ENCODE peak calls at places on chromosome 12, in eight cellular contexts. One of them, this sample, is unnamed.
A peak's percentile ranks its signal among the peaks of the same experiment; 100 is the strongest.

GRCh38 chr12:57110189-57111045 is 745 bp downstream of the STAT6 start:
- DNase-seq in GM12892: peak; percentile 62
- DNase-seq in ascending aorta: no peak
- DNase-seq in pulmonary artery endothelial cell: no peak
- DNase-seq in left ventricle myocardium inferior: peak; percentile 80
- DNase-seq in activated B cell treated with CpG ODN at 0.5 μM for 24 hours: peak; percentile 70
- DNase-seq in lower leg skin: peak; percentile 96
- DNase-seq in activated T-cell treated with anti-CD3 and anti-CD28 coated beads for 48 hours: peak; percentile 79
- DNase-seq in this sample: peak; percentile 84

GRCh38 chr12:752673-753400 is 458 bp downstream of the WNK1 start:
- DNase-seq in GM12892: peak; percentile 34
- DNase-seq in ascending aorta: no peak
- DNase-seq in pulmonary artery endothelial cell: no peak
- DNase-seq in left ventricle myocardium inferior: peak; percentile 57
- DNase-seq in activated B cell treated with CpG ODN at 0.5 μM for 24 hours: no peak
- DNase-seq in lower leg skin: peak; percentile 88
- DNase-seq in activated T-cell treated with anti-CD3 and anti-CD28 coated beads for 48 hours: peak; percentile 37
- DNase-seq in this sample: peak; percentile 82

GRCh38 chr12:120538281-120539156 is 4.4 kb downstream of the RNF10 start:
- DNase-seq in GM12892: no peak
- DNase-seq in ascending aorta: no peak
- DNase-seq in pulmonary artery endothelial cell: peak; percentile 36
- DNase-seq in left ventricle myocardium inferior: peak; percentile 73
- DNase-seq in activated B cell treated with CpG ODN at 0.5 μM for 24 hours: no peak
- DNase-seq in lower leg skin: no peak
- DNase-seq in activated T-cell treated with anti-CD3 and anti-CD28 coated beads for 48 hours: no peak
- DNase-seq in this sample: peak; percentile 60

GRCh38 chr12:122961551-122962329 is 4.5 kb downstream of the ABCB9 start:
- DNase-seq in GM12892: no peak
- DNase-seq in ascending aorta: no peak
- DNase-seq in pulmonary artery endothelial cell: no peak
- DNase-seq in left ventricle myocardium inferior: no peak
- DNase-seq in activated B cell treated with CpG ODN at 0.5 μM for 24 hours: no peak
- DNase-seq in lower leg skin: no peak
- DNase-seq in activated T-cell treated with anti-CD3 and anti-CD28 coated beads for 48 hours: no peak
- DNase-seq in this sample: no peak

GRCh38 chr12:93734784-93735183 is 57.6 kb downstream of the CRADD start:
- DNase-seq in GM12892: no peak
- DNase-seq in ascending aorta: no peak
- DNase-seq in pulmonary artery endothelial cell: no peak
- DNase-seq in left ventricle myocardium inferior: no peak
- DNase-seq in activated B cell treated with CpG ODN at 0.5 μM for 24 hours: no peak
- DNase-seq in lower leg skin: no peak
- DNase-seq in activated T-cell treated with anti-CD3 and anti-CD28 coated beads for 48 hours: no peak
- DNase-seq in this sample: no peak

GRCh38 chr12:84660139-84660538 is 252.5 kb downstream of the SLC6A15 start:
- DNase-seq in GM12892: no peak
- DNase-seq in ascending aorta: no peak
- DNase-seq in pulmonary artery endothelial cell: no peak
- DNase-seq in left ventricle myocardium inferior: no peak
- DNase-seq in activated B cell treated with CpG ODN at 0.5 μM for 24 hours: no peak
- DNase-seq in lower leg skin: no peak
- DNase-seq in activated T-cell treated with anti-CD3 and anti-CD28 coated beads for 48 hours: no peak
- DNase-seq in this sample: no peak

GRCh38 chr12:98456583-98457573 is 58.5 kb upstream of the TMPO start:
- DNase-seq in GM12892: peak; percentile 21
- DNase-seq in ascending aorta: no peak
- DNase-seq in pulmonary artery endothelial cell: no peak
- DNase-seq in left ventricle myocardium inferior: peak; percentile 31
- DNase-seq in activated B cell treated with CpG ODN at 0.5 μM for 24 hours: no peak
- DNase-seq in lower leg skin: peak; percentile 82
- DNase-seq in activated T-cell treated with anti-CD3 and anti-CD28 coated beads for 48 hours: peak; percentile 27
- DNase-seq in this sample: peak; percentile 73

GRCh38 chr12:106082216-106083175 is 56.3 kb downstream of the NUAK1 start:
- DNase-seq in GM12892: no peak
- DNase-seq in ascending aorta: no peak
- DNase-seq in pulmonary artery endothelial cell: no peak
- DNase-seq in left ventricle myocardium inferior: no peak
- DNase-seq in activated B cell treated with CpG ODN at 0.5 μM for 24 hours: no peak
- DNase-seq in lower leg skin: no peak
- DNase-seq in activated T-cell treated with anti-CD3 and anti-CD28 coated beads for 48 hours: no peak
- DNase-seq in this sample: no peak

GRCh38 chr12:39309516-39309915 is 133.4 kb downstream of the KIF21A start:
- DNase-seq in GM12892: no peak
- DNase-seq in ascending aorta: no peak
- DNase-seq in pulmonary artery endothelial cell: no peak
- DNase-seq in left ventricle myocardium inferior: no peak
- DNase-seq in activated B cell treated with CpG ODN at 0.5 μM for 24 hours: no peak
- DNase-seq in lower leg skin: no peak
- DNase-seq in activated T-cell treated with anti-CD3 and anti-CD28 coated beads for 48 hours: no peak
- DNase-seq in this sample: no peak

GRCh38 chr12:26630546-26631027 is 202.4 kb downstream of the ITPR2 start:
- DNase-seq in GM12892: no peak
- DNase-seq in ascending aorta: no peak
- DNase-seq in pulmonary artery endothelial cell: peak; percentile 40
- DNase-seq in left ventricle myocardium inferior: no peak
- DNase-seq in activated B cell treated with CpG ODN at 0.5 μM for 24 hours: no peak
- DNase-seq in lower leg skin: no peak
- DNase-seq in activated T-cell treated with anti-CD3 and anti-CD28 coated beads for 48 hours: no peak
- DNase-seq in this sample: no peak

GRCh38 chr12:1932264-1932777 is 13.9 kb upstream of the CACNA2D4 start:
- DNase-seq in GM12892: no peak
- DNase-seq in ascending aorta: no peak
- DNase-seq in pulmonary artery endothelial cell: no peak
- DNase-seq in left ventricle myocardium inferior: peak; percentile 75
- DNase-seq in activated B cell treated with CpG ODN at 0.5 μM for 24 hours: no peak
- DNase-seq in lower leg skin: peak; percentile 84
- DNase-seq in activated T-cell treated with anti-CD3 and anti-CD28 coated beads for 48 hours: no peak
- DNase-seq in this sample: peak; percentile 50

GRCh38 chr12:93200291-93200917 is 177.3 kb upstream of the NUDT4 start:
- DNase-seq in GM12892: no peak
- DNase-seq in ascending aorta: no peak
- DNase-seq in pulmonary artery endothelial cell: no peak
- DNase-seq in left ventricle myocardium inferior: no peak
- DNase-seq in activated B cell treated with CpG ODN at 0.5 μM for 24 hours: no peak
- DNase-seq in lower leg skin: no peak
- DNase-seq in activated T-cell treated with anti-CD3 and anti-CD28 coated beads for 48 hours: no peak
- DNase-seq in this sample: no peak

GRCh38 chr12:18008642-18009041 is 81.4 kb downstream of the RERGL start:
- DNase-seq in GM12892: no peak
- DNase-seq in ascending aorta: no peak
- DNase-seq in pulmonary artery endothelial cell: no peak
- DNase-seq in left ventricle myocardium inferior: no peak
- DNase-seq in activated B cell treated with CpG ODN at 0.5 μM for 24 hours: no peak
- DNase-seq in lower leg skin: no peak
- DNase-seq in activated T-cell treated with anti-CD3 and anti-CD28 coated beads for 48 hours: no peak
- DNase-seq in this sample: no peak

GRCh38 chr12:30440826-30441602 is 254.7 kb downstream of the IPO8 start:
- DNase-seq in GM12892: no peak
- DNase-seq in ascending aorta: no peak
- DNase-seq in pulmonary artery endothelial cell: no peak
- DNase-seq in left ventricle myocardium inferior: no peak
- DNase-seq in activated B cell treated with CpG ODN at 0.5 μM for 24 hours: no peak
- DNase-seq in lower leg skin: no peak
- DNase-seq in activated T-cell treated with anti-CD3 and anti-CD28 coated beads for 48 hours: no peak
- DNase-seq in this sample: no peak

GRCh38 chr12:114025935-114026334 is 59.8 kb upstream of the RBM19 start:
- DNase-seq in GM12892: no peak
- DNase-seq in ascending aorta: no peak
- DNase-seq in pulmonary artery endothelial cell: no peak
- DNase-seq in left ventricle myocardium inferior: peak; percentile 38
- DNase-seq in activated B cell treated with CpG ODN at 0.5 μM for 24 hours: no peak
- DNase-seq in lower leg skin: no peak
- DNase-seq in activated T-cell treated with anti-CD3 and anti-CD28 coated beads for 48 hours: no peak
- DNase-seq in this sample: no peak

GRCh38 chr12:7142057-7142644 is 12.0 kb downstream of the CLSTN3 start:
- DNase-seq in GM12892: no peak
- DNase-seq in ascending aorta: no peak
- DNase-seq in pulmonary artery endothelial cell: no peak
- DNase-seq in left ventricle myocardium inferior: no peak
- DNase-seq in activated B cell treated with CpG ODN at 0.5 μM for 24 hours: no peak
- DNase-seq in lower leg skin: no peak
- DNase-seq in activated T-cell treated with anti-CD3 and anti-CD28 coated beads for 48 hours: peak; percentile 44
- DNase-seq in this sample: peak; percentile 66

GRCh38 chr12:70695361-70696023 is 58.3 kb upstream of the PTPRB start:
- DNase-seq in GM12892: no peak
- DNase-seq in ascending aorta: no peak
- DNase-seq in pulmonary artery endothelial cell: no peak
- DNase-seq in left ventricle myocardium inferior: no peak
- DNase-seq in activated B cell treated with CpG ODN at 0.5 μM for 24 hours: no peak
- DNase-seq in lower leg skin: no peak
- DNase-seq in activated T-cell treated with anti-CD3 and anti-CD28 coated beads for 48 hours: no peak
- DNase-seq in this sample: no peak

GRCh38 chr12:33669349-33669748 is 229.7 kb upstream of the SYT10 start:
- DNase-seq in GM12892: no peak
- DNase-seq in ascending aorta: no peak
- DNase-seq in pulmonary artery endothelial cell: no peak
- DNase-seq in left ventricle myocardium inferior: no peak
- DNase-seq in activated B cell treated with CpG ODN at 0.5 μM for 24 hours: no peak
- DNase-seq in lower leg skin: no peak
- DNase-seq in activated T-cell treated with anti-CD3 and anti-CD28 coated beads for 48 hours: no peak
- DNase-seq in this sample: no peak

GRCh38 chr12:61356485-61356884 is 903.7 kb upstream of the USP15 start:
- DNase-seq in GM12892: no peak
- DNase-seq in ascending aorta: no peak
- DNase-seq in pulmonary artery endothelial cell: no peak
- DNase-seq in left ventricle myocardium inferior: no peak
- DNase-seq in activated B cell treated with CpG ODN at 0.5 μM for 24 hours: no peak
- DNase-seq in lower leg skin: no peak
- DNase-seq in activated T-cell treated with anti-CD3 and anti-CD28 coated beads for 48 hours: no peak
- DNase-seq in this sample: no peak

GRCh38 chr12:11023387-11023786 is 967 bp upstream of the TAS2R19 start:
- DNase-seq in GM12892: no peak
- DNase-seq in ascending aorta: no peak
- DNase-seq in pulmonary artery endothelial cell: no peak
- DNase-seq in left ventricle myocardium inferior: no peak
- DNase-seq in activated B cell treated with CpG ODN at 0.5 μM for 24 hours: no peak
- DNase-seq in lower leg skin: no peak
- DNase-seq in activated T-cell treated with anti-CD3 and anti-CD28 coated beads for 48 hours: no peak
- DNase-seq in this sample: no peak

GRCh38 chr12:118135788-118136558 is at the start of gene PEBP1:
- DNase-seq in GM12892: peak; percentile 91
- DNase-seq in ascending aorta: peak; percentile 75
- DNase-seq in pulmonary artery endothelial cell: peak; percentile 68
- DNase-seq in left ventricle myocardium inferior: peak; percentile 97
- DNase-seq in activated B cell treated with CpG ODN at 0.5 μM for 24 hours: peak; percentile 91
- DNase-seq in lower leg skin: peak; percentile 99
- DNase-seq in activated T-cell treated with anti-CD3 and anti-CD28 coated beads for 48 hours: peak; percentile 94
- DNase-seq in this sample: peak; percentile 96

GRCh38 chr12:84644936-84645335 is 267.7 kb downstream of the SLC6A15 start:
- DNase-seq in GM12892: no peak
- DNase-seq in ascending aorta: no peak
- DNase-seq in pulmonary artery endothelial cell: no peak
- DNase-seq in left ventricle myocardium inferior: no peak
- DNase-seq in activated B cell treated with CpG ODN at 0.5 μM for 24 hours: no peak
- DNase-seq in lower leg skin: no peak
- DNase-seq in activated T-cell treated with anti-CD3 and anti-CD28 coated beads for 48 hours: no peak
- DNase-seq in this sample: no peak

GRCh38 chr12:115916910-115917668 is 360.4 kb downstream of the MED13L start:
- DNase-seq in GM12892: peak; percentile 64
- DNase-seq in ascending aorta: no peak
- DNase-seq in pulmonary artery endothelial cell: no peak
- DNase-seq in left ventricle myocardium inferior: peak; percentile 50
- DNase-seq in activated B cell treated with CpG ODN at 0.5 μM for 24 hours: peak; percentile 64
- DNase-seq in lower leg skin: peak; percentile 93
- DNase-seq in activated T-cell treated with anti-CD3 and anti-CD28 coated beads for 48 hours: peak; percentile 65
- DNase-seq in this sample: peak; percentile 76

GRCh38 chr12:115946092-115946491 is 331.4 kb downstream of the MED13L start:
- DNase-seq in GM12892: no peak
- DNase-seq in ascending aorta: no peak
- DNase-seq in pulmonary artery endothelial cell: no peak
- DNase-seq in left ventricle myocardium inferior: no peak
- DNase-seq in activated B cell treated with CpG ODN at 0.5 μM for 24 hours: no peak
- DNase-seq in lower leg skin: no peak
- DNase-seq in activated T-cell treated with anti-CD3 and anti-CD28 coated beads for 48 hours: no peak
- DNase-seq in this sample: no peak

GRCh38 chr12:57208946-57209282 is 7.7 kb upstream of the NXPH4 start:
- DNase-seq in GM12892: no peak
- DNase-seq in ascending aorta: no peak
- DNase-seq in pulmonary artery endothelial cell: no peak
- DNase-seq in left ventricle myocardium inferior: peak; percentile 84
- DNase-seq in activated B cell treated with CpG ODN at 0.5 μM for 24 hours: no peak
- DNase-seq in lower leg skin: no peak
- DNase-seq in activated T-cell treated with anti-CD3 and anti-CD28 coated beads for 48 hours: no peak
- DNase-seq in this sample: no peak

GRCh38 chr12:13945236-13945635 is 36.2 kb downstream of the GRIN2B start:
- DNase-seq in GM12892: no peak
- DNase-seq in ascending aorta: no peak
- DNase-seq in pulmonary artery endothelial cell: no peak
- DNase-seq in left ventricle myocardium inferior: no peak
- DNase-seq in activated B cell treated with CpG ODN at 0.5 μM for 24 hours: no peak
- DNase-seq in lower leg skin: no peak
- DNase-seq in activated T-cell treated with anti-CD3 and anti-CD28 coated beads for 48 hours: no peak
- DNase-seq in this sample: no peak

GRCh38 chr12:94614288-94614721 is 36.1 kb downstream of the TMCC3 start:
- DNase-seq in GM12892: no peak
- DNase-seq in ascending aorta: no peak
- DNase-seq in pulmonary artery endothelial cell: no peak
- DNase-seq in left ventricle myocardium inferior: no peak
- DNase-seq in activated B cell treated with CpG ODN at 0.5 μM for 24 hours: no peak
- DNase-seq in lower leg skin: no peak
- DNase-seq in activated T-cell treated with anti-CD3 and anti-CD28 coated beads for 48 hours: no peak
- DNase-seq in this sample: no peak

GRCh38 chr12:54891717-54892478 is 37.6 kb downstream of the MUCL1 start:
- DNase-seq in GM12892: no peak
- DNase-seq in ascending aorta: no peak
- DNase-seq in pulmonary artery endothelial cell: no peak
- DNase-seq in left ventricle myocardium inferior: no peak
- DNase-seq in activated B cell treated with CpG ODN at 0.5 μM for 24 hours: no peak
- DNase-seq in lower leg skin: no peak
- DNase-seq in activated T-cell treated with anti-CD3 and anti-CD28 coated beads for 48 hours: no peak
- DNase-seq in this sample: no peak

GRCh38 chr12:122422769-122423257 is 344 bp upstream of the CLIP1 start:
- DNase-seq in GM12892: no peak
- DNase-seq in ascending aorta: no peak
- DNase-seq in pulmonary artery endothelial cell: no peak
- DNase-seq in left ventricle myocardium inferior: peak; percentile 15
- DNase-seq in activated B cell treated with CpG ODN at 0.5 μM for 24 hours: peak; percentile 43
- DNase-seq in lower leg skin: no peak
- DNase-seq in activated T-cell treated with anti-CD3 and anti-CD28 coated beads for 48 hours: peak; percentile 35
- DNase-seq in this sample: peak; percentile 46

This sample was measured in lower lobe of right lung.